ENCODE peak calls at places on chromosomes 7 and 10, in ten cellular contexts. V, W, F, I, M, E, T, Y, L and N are unnamed samples.

GRCh38 chr7:131071786-131072504 is 255.7 kb upstream of the MKLN1 start:
- DNase-seq in F (peak), L (no peak), Y (peak), I (peak), M (no peak), T (peak), V (no peak), E (no peak), W (no peak), N (no peak)

GRCh38 chr7:40297741-40298311 is 163.0 kb downstream of the SUGCT start:
- DNase-seq in V (no peak), F (peak), M (no peak), W (no peak), I (no peak), Y (no peak), L (no peak), E (no peak), T (peak), N (no peak)

GRCh38 chr7:90563286-90563685 is 32.8 kb upstream of the CDK14 start:
- DNase-seq in E (no peak), Y (no peak), T (peak), I (no peak), M (no peak), L (no peak), V (no peak), W (no peak), F (no peak), N (no peak)

GRCh38 chr7:102119213-102119651 is 167.4 kb upstream of the SH2B2 start:
- DNase-seq in I (no peak), E (no peak), V (no peak), W (no peak), L (no peak), Y (no peak), F (no peak), T (no peak), M (no peak), N (peak)

GRCh38 chr10:35355971-35356724 is 19.8 kb downstream of the CCNY start:
- DNase-seq in L (no peak), T (no peak), V (peak), I (peak), W (no peak), E (peak), F (no peak), Y (no peak), M (no peak), N (peak)

GRCh38 chr10:124119216-124119615 is 25.8 kb upstream of the CHST15 start:
- DNase-seq in T (no peak), E (no peak), V (no peak), W (no peak), Y (no peak), F (no peak), M (no peak), I (no peak), L (no peak), N (no peak)

GRCh38 chr10:50582061-50582460 is 41.7 kb downstream of the SGMS1 start:
- DNase-seq in L (no peak), Y (no peak), I (no peak), V (no peak), T (no peak), E (no peak), M (no peak), W (no peak), F (no peak), N (no peak)

GRCh38 chr7:48627153-48627552 is 297.2 kb upstream of the CDC14C start:
- DNase-seq in V (no peak), I (no peak), F (no peak), L (no peak), E (no peak), M (no peak), W (no peak), Y (no peak), T (no peak), N (no peak)

GRCh38 chr10:13776861-13777301 is 190.1 kb downstream of the PRPF18 start:
- DNase-seq in T (peak), F (no peak), E (no peak), I (no peak), L (no peak), W (no peak), M (no peak), V (no peak), Y (no peak), N (no peak)

GRCh38 chr7:143436539-143436938 is 6.7 kb upstream of the TAS2R60 start:
- DNase-seq in V (no peak), F (no peak), E (no peak), I (no peak), T (no peak), Y (no peak), L (no peak), W (no peak), M (no peak), N (no peak)

GRCh38 chr10:50992972-50993766 is 81.1 kb upstream of the PRKG1 start:
- DNase-seq in F (no peak), E (no peak), T (no peak), W (no peak), Y (no peak), M (no peak), V (no peak), L (no peak), I (no peak), N (no peak)

GRCh38 chr7:816751-817671 is 15.3 kb upstream of the SUN1 start:
- DNase-seq in Y (peak), F (peak), M (peak), W (peak), L (peak), V (no peak), E (no peak), T (no peak), I (no peak), N (no peak)

GRCh38 chr10:34808789-34809745 is 6.0 kb downstream of the PARD3 start:
- DNase-seq in F (peak), T (no peak), L (no peak), W (no peak), V (no peak), Y (peak), M (no peak), I (no peak), E (no peak), N (peak)